ENCODE peak calls at places on chromosomes 13 and 19, in seven cellular contexts. R, V, S, L, D, F and X are unnamed samples.

GRCh38 chr13:105660550-105660949 is 874.9 kb downstream of the EFNB2 start:
- DNase-seq in F (no peak), V (no peak), S (no peak), R (no peak), D (no peak), L (no peak), X (no peak)

GRCh38 chr13:106602178-106602577 is 34.2 kb upstream of the ARGLU1 start:
- DNase-seq in F (no peak), S (no peak), L (no peak), D (no peak), V (peak), R (no peak), X (no peak)

GRCh38 chr19:1942934-1943555 is 2.1 kb downstream of the CSNK1G2 start:
- DNase-seq in L (no peak), F (no peak), V (no peak), D (no peak), R (no peak), S (no peak), X (no peak)

GRCh38 chr13:44573790-44574465 is 2.2 kb downstream of the TSC22D1 start:
- DNase-seq in L (peak), V (no peak), R (no peak), D (no peak), S (no peak), F (no peak), X (no peak)

GRCh38 chr13:30580852-30581502 is 36.7 kb upstream of the USPL1 start:
- DNase-seq in S (no peak), F (no peak), D (peak), L (no peak), V (no peak), R (no peak), X (no peak)

GRCh38 chr19:49690073-49690655 is 752 bp upstream of the CPT1C start:
- DNase-seq in S (no peak), R (no peak), L (no peak), D (no peak), F (no peak), V (no peak), X (no peak)

GRCh38 chr13:81393686-81394085 is 1052.8 kb upstream of the SPRY2 start:
- DNase-seq in L (no peak), F (no peak), S (no peak), D (no peak), R (no peak), V (no peak), X (no peak)

GRCh38 chr13:43061496-43062280 is 38.3 kb downstream of the DNAJC15 start:
- DNase-seq in R (no peak), L (no peak), D (no peak), V (no peak), F (no peak), S (no peak), X (no peak)

GRCh38 chr13:23945612-23946011 is 48.3 kb upstream of the C1QTNF9B start:
- DNase-seq in F (no peak), S (no peak), L (no peak), V (no peak), D (no peak), R (no peak), X (no peak)

GRCh38 chr19:28475525-28475924 is 737.4 kb downstream of the UQCRFS1 start:
- DNase-seq in F (no peak), S (no peak), L (no peak), D (peak), R (no peak), V (no peak), X (no peak)

GRCh38 chr13:39322836-39323585 is 280.0 kb downstream of the LHFPL6 start:
- DNase-seq in F (no peak), S (no peak), D (no peak), V (no peak), R (no peak), L (no peak), X (no peak)

GRCh38 chr13:101416181-101417042 is at the start of gene NALCN:
- DNase-seq in D (peak), V (peak), S (no peak), R (peak), L (no peak), F (peak), X (peak)

GRCh38 chr19:30540671-30541210 is 168.6 kb downstream of the ZNF536 start:
- DNase-seq in R (no peak), L (no peak), V (no peak), D (no peak), S (no peak), F (no peak), X (peak)

GRCh38 chr19:40801449-40802299 is 2.7 kb downstream of the EGLN2 start:
- DNase-seq in F (no peak), L (no peak), R (no peak), D (no peak), S (no peak), V (peak), X (no peak)

GRCh38 chr13:32947411-32947810 is 68.8 kb upstream of the KL start:
- DNase-seq in D (no peak), R (no peak), F (no peak), V (no peak), S (no peak), L (no peak), X (no peak)

GRCh38 chr13:23915308-23915707 is 18.0 kb upstream of the C1QTNF9B start:
- DNase-seq in L (peak), V (no peak), D (no peak), S (no peak), F (no peak), R (no peak), X (no peak)

GRCh38 chr13:106612688-106613087 is 44.8 kb upstream of the ARGLU1 start:
- DNase-seq in R (no peak), F (no peak), S (peak), D (peak), L (no peak), V (peak), X (no peak)

GRCh38 chr19:3061214-3062161 is 807 bp downstream of the TLE5 start:
- DNase-seq in R (no peak), V (peak), S (no peak), L (no peak), D (peak), F (no peak), X (no peak)

GRCh38 chr13:108496364-108497215 is 132.8 kb upstream of the MYO16 start:
- DNase-seq in R (peak), L (no peak), V (no peak), F (no peak), S (no peak), D (no peak), X (no peak)

GRCh38 chr19:15243236-15243957 is 11.1 kb upstream of the EPHX3 start:
- DNase-seq in V (no peak), L (no peak), R (no peak), S (no peak), F (no peak), D (no peak), X (no peak)

GRCh38 chr19:51600940-51601575 is 29.1 kb downstream of the SIGLEC5 start:
- DNase-seq in F (no peak), V (no peak), S (no peak), D (no peak), L (no peak), R (no peak), X (no peak)

GRCh38 chr13:67148219-67148583 is 81.9 kb downstream of the PCDH9 start:
- DNase-seq in S (no peak), R (no peak), V (no peak), D (no peak), L (no peak), F (no peak), X (no peak)

GRCh38 chr13:68257111-68257842 is 1027.1 kb upstream of the PCDH9 start:
- DNase-seq in V (no peak), R (no peak), L (no peak), F (no peak), S (no peak), D (no peak), X (no peak)

GRCh38 chr19:18266863-18267686 is 7.2 kb downstream of the IQCN start:
- DNase-seq in V (no peak), F (no peak), L (no peak), D (no peak), R (no peak), S (no peak), X (no peak)

GRCh38 chr13:103104340-103104739 is 38.1 kb upstream of the SLC10A2 start:
- DNase-seq in S (no peak), F (no peak), D (no peak), V (no peak), L (no peak), R (no peak), X (no peak)

GRCh38 chr13:33582121-33582520 is 235.8 kb upstream of the RFC3 start:
- DNase-seq in L (no peak), S (no peak), R (no peak), V (no peak), D (no peak), F (no peak), X (no peak)

GRCh38 chr13:93915269-93915809 is 564.1 kb downstream of the DCT start:
- DNase-seq in S (no peak), F (no peak), R (no peak), V (no peak), L (no peak), D (no peak), X (no peak)

GRCh38 chr13:105037064-105037463 is 1498.4 kb downstream of the EFNB2 start:
- DNase-seq in F (no peak), L (no peak), S (no peak), V (no peak), D (no peak), R (no peak), X (no peak)

GRCh38 chr13:103033999-103034398 is 32.2 kb downstream of the SLC10A2 start:
- DNase-seq in S (no peak), R (no peak), D (no peak), V (no peak), L (no peak), F (no peak), X (no peak)

GRCh38 chr13:110706570-110707378 is 858 bp upstream of the CARS2 start:
- DNase-seq in F (no peak), S (no peak), D (no peak), L (no peak), R (no peak), V (no peak), X (no peak)

GRCh38 chr13:113209880-113210421 is 538 bp downstream of the CUL4A start:
- DNase-seq in L (peak), V (peak), S (no peak), D (peak), F (peak), R (peak), X (peak)

GRCh38 chr19:13884726-13885591 is 8.0 kb downstream of the NANOS3 start:
- DNase-seq in D (no peak), R (no peak), S (no peak), V (peak), L (no peak), F (no peak), X (no peak)

GRCh38 chr19:13887529-13887928 is 10.6 kb downstream of the NANOS3 start:
- DNase-seq in V (no peak), L (no peak), D (no peak), S (no peak), R (no peak), F (no peak), X (no peak)

GRCh38 chr19:13885826-13886365 is 9.0 kb downstream of the NANOS3 start:
- DNase-seq in V (no peak), F (no peak), S (no peak), R (no peak), L (no peak), D (no peak), X (no peak)

GRCh38 chr19:13888281-13888680 is 11.3 kb downstream of the NANOS3 start:
- DNase-seq in F (no peak), V (no peak), D (no peak), L (no peak), R (no peak), S (no peak), X (no peak)

GRCh38 chr19:13887039-13887438 is 10.1 kb downstream of the NANOS3 start:
- DNase-seq in F (no peak), L (no peak), V (no peak), D (no peak), S (no peak), R (no peak), X (no peak)
- H3K27ac ChIP-seq in F (no peak), L (no peak), V (no peak), D (no peak), S (no peak), R (no peak), X (no peak)

GRCh38 chr13:98820744-98821371 is 68.4 kb upstream of the SLC15A1 start:
- DNase-seq in V (no peak), R (no peak), D (no peak), L (no peak), F (no peak), S (no peak), X (no peak)
- H3K27ac ChIP-seq in V (peak), R (no peak), D (no peak), L (no peak), F (no peak), S (peak), X (peak)

DNA sequence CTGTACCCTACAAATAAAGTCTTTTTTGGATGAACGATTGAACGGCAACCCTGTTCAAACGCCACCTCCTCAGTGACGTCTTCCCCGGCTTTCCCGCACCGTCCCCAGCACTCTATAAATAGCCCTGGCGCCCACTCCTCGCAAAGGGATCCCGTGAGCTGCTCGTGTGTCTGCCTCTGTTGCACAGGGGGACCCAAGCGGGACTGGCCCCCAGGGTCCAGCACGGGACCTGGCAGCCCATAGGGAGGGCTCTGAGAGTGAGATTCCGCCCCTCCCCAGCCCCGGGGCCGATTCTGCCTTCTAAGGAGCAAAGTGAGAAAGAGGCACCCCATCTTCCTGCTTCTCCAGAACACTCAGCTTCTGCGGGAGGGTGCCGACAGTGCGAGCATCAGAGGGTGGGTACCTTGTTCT is 8.1 kb upstream of the FKRP start:
- DNase-seq in F (peak), R (no peak), S (no peak), V (no peak), L (no peak), D (no peak), X (no peak)
- H3K27ac ChIP-seq in F (no peak), R (no peak), S (peak), V (no peak), L (no peak), D (no peak), X (peak)

DNA sequence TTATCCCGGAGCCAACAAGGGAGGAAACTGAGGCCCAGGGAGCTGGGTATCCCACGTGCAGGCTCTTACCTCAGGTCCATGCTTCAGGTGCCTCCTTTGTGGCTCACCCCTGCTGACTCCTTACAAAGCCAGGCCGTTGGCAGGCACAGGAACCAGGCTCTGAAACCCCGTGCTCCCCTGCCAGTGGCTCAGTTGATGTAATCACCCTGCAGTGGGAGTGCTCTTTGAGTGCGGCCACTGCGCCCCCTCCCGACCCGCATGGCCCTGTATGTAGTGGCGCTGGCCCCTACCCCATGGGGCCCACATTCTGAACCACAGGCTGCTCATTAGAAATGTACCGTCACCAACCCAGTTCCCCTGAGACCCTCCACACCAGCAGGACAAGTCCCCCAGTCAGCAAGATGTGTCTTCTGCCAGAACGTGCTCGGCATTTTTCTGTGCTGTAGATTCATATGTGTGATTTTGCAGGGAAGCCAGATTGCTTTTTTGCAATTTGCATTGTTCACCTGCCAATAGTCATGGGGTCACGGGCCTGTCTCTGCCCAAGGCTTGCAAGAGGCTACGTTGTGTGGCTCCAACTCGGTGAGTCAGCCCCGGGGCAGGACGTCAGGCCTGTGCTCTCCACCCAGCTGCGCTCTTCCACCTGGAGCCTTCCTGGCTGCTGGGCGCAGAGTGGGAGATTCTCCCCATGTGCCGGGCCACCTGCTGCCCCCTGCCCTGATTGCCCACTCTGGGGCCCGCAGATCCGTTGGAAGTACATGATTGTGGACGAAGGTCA is 60.3 kb downstream of the SMARCA4 start:
- DNase-seq in D (peak), F (no peak), L (no peak), V (no peak), R (no peak), S (no peak), X (no peak)
- H3K27ac ChIP-seq in D (peak), F (no peak), L (no peak), V (no peak), R (no peak), S (no peak), X (no peak)

GRCh38 chr19:45780448-45781281 is 1.6 kb downstream of the DMPK start:
- DNase-seq in F (no peak), D (no peak), L (peak), R (no peak), S (no peak), V (no peak), X (peak)
- H3K27ac ChIP-seq in F (peak), D (peak), L (no peak), R (no peak), S (peak), V (peak), X (peak)

GRCh38 chr19:35177377-35178274 is 23.1 kb downstream of the FXYD5 start:
- DNase-seq in D (no peak), F (no peak), R (no peak), L (no peak), V (no peak), S (no peak), X (no peak)
- H3K27ac ChIP-seq in D (no peak), F (no peak), R (no peak), L (no peak), V (no peak), S (no peak), X (no peak)